ENCODE peak calls at places on chromosome 2, in ten cellular contexts. One of them, this sample, is unnamed.

GRCh38 chr2:197215988-197216979 is 94.3 kb downstream of the ANKRD44 start:
- DNase-seq in heart right ventricle: no peak
- DNase-seq in breast epithelium: no peak
- DNase-seq in endothelial cell: no peak
- DNase-seq in RWPE1: peak; percentile 20
- DNase-seq in HFF-Myc: no peak
- DNase-seq in RWPE2: no peak
- DNase-seq in mesothelial cell of epicardium: no peak
- DNase-seq in adrenal gland: no peak
- DNase-seq in AG04450: no peak
- DNase-seq in this sample: no peak

GRCh38 chr2:42569883-42570282 is 1.5 kb downstream of the MTA3 start:
- DNase-seq in heart right ventricle: no peak
- DNase-seq in breast epithelium: no peak
- DNase-seq in endothelial cell: no peak
- DNase-seq in RWPE1: no peak
- DNase-seq in HFF-Myc: no peak
- DNase-seq in RWPE2: no peak
- DNase-seq in mesothelial cell of epicardium: no peak
- DNase-seq in adrenal gland: no peak
- DNase-seq in AG04450: no peak
- DNase-seq in this sample: no peak

GRCh38 chr2:85754313-85755095 is 713 bp downstream of the ATOH8 start:
- DNase-seq in heart right ventricle: peak; percentile 45
- DNase-seq in breast epithelium: no peak
- DNase-seq in endothelial cell: peak; percentile 56
- DNase-seq in RWPE1: no peak
- DNase-seq in HFF-Myc: no peak
- DNase-seq in RWPE2: no peak
- DNase-seq in mesothelial cell of epicardium: no peak
- DNase-seq in adrenal gland: peak; percentile 34
- DNase-seq in AG04450: no peak
- DNase-seq in this sample: peak; percentile 71

GRCh38 chr2:127015106-127015910 is 91.6 kb downstream of the BIN1 start:
- DNase-seq in heart right ventricle: no peak
- DNase-seq in breast epithelium: no peak
- DNase-seq in endothelial cell: no peak
- DNase-seq in RWPE1: no peak
- DNase-seq in HFF-Myc: no peak
- DNase-seq in RWPE2: no peak
- DNase-seq in mesothelial cell of epicardium: no peak
- DNase-seq in adrenal gland: no peak
- DNase-seq in AG04450: no peak
- DNase-seq in this sample: no peak

GRCh38 chr2:58427572-58428285 is 186.6 kb upstream of the FANCL start:
- DNase-seq in heart right ventricle: no peak
- DNase-seq in breast epithelium: no peak
- DNase-seq in endothelial cell: peak; percentile 53
- DNase-seq in RWPE1: no peak
- DNase-seq in HFF-Myc: no peak
- DNase-seq in RWPE2: no peak
- DNase-seq in mesothelial cell of epicardium: peak; percentile 29
- DNase-seq in adrenal gland: peak; percentile 40
- DNase-seq in AG04450: no peak
- DNase-seq in this sample: peak; percentile 30

GRCh38 chr2:1227289-1227900 is 185.9 kb upstream of the TPO start:
- DNase-seq in heart right ventricle: peak; percentile 68
- DNase-seq in breast epithelium: no peak
- DNase-seq in endothelial cell: no peak
- DNase-seq in RWPE1: no peak
- DNase-seq in HFF-Myc: no peak
- DNase-seq in RWPE2: no peak
- DNase-seq in mesothelial cell of epicardium: no peak
- DNase-seq in adrenal gland: no peak
- DNase-seq in AG04450: no peak
- DNase-seq in this sample: no peak

GRCh38 chr2:209965723-209966122 is 36.7 kb upstream of the RPE start:
- DNase-seq in heart right ventricle: no peak
- DNase-seq in breast epithelium: no peak
- DNase-seq in endothelial cell: no peak
- DNase-seq in RWPE1: peak; percentile 7
- DNase-seq in HFF-Myc: no peak
- DNase-seq in RWPE2: no peak
- DNase-seq in mesothelial cell of epicardium: no peak
- DNase-seq in adrenal gland: no peak
- DNase-seq in AG04450: no peak
- DNase-seq in this sample: no peak

GRCh38 chr2:240296611-240297552 is 138.6 kb upstream of the GPC1 start:
- DNase-seq in heart right ventricle: peak; percentile 75
- DNase-seq in breast epithelium: peak; percentile 43
- DNase-seq in endothelial cell: no peak
- DNase-seq in RWPE1: no peak
- DNase-seq in HFF-Myc: no peak
- DNase-seq in RWPE2: no peak
- DNase-seq in mesothelial cell of epicardium: no peak
- DNase-seq in adrenal gland: no peak
- DNase-seq in AG04450: no peak
- DNase-seq in this sample: no peak

GRCh38 chr2:135299656-135300244 is 231.3 kb downstream of the ZRANB3 start:
- DNase-seq in heart right ventricle: no peak
- DNase-seq in breast epithelium: no peak
- DNase-seq in endothelial cell: no peak
- DNase-seq in RWPE1: no peak
- DNase-seq in HFF-Myc: no peak
- DNase-seq in RWPE2: no peak
- DNase-seq in mesothelial cell of epicardium: no peak
- DNase-seq in adrenal gland: no peak
- DNase-seq in AG04450: no peak
- DNase-seq in this sample: no peak

GRCh38 chr2:239954166-239955085 is 70.7 kb downstream of the NDUFA10 start:
- DNase-seq in heart right ventricle: no peak
- DNase-seq in breast epithelium: no peak
- DNase-seq in endothelial cell: no peak
- DNase-seq in RWPE1: no peak
- DNase-seq in HFF-Myc: no peak
- DNase-seq in RWPE2: peak; percentile 26
- DNase-seq in mesothelial cell of epicardium: no peak
- DNase-seq in adrenal gland: peak; percentile 44
- DNase-seq in AG04450: no peak
- DNase-seq in this sample: no peak

GRCh38 chr2:61016392-61017002 is 1.0 kb upstream of the PEX13 start:
- DNase-seq in heart right ventricle: no peak
- DNase-seq in breast epithelium: no peak
- DNase-seq in endothelial cell: no peak
- DNase-seq in RWPE1: no peak
- DNase-seq in HFF-Myc: no peak
- DNase-seq in RWPE2: no peak
- DNase-seq in mesothelial cell of epicardium: no peak
- DNase-seq in adrenal gland: no peak
- DNase-seq in AG04450: no peak
- DNase-seq in this sample: no peak

GRCh38 chr2:3303583-3304406 is 73.8 kb downstream of the EIPR1 start:
- DNase-seq in heart right ventricle: peak; percentile 87
- DNase-seq in breast epithelium: peak; percentile 93
- DNase-seq in endothelial cell: peak; percentile 96
- DNase-seq in RWPE1: peak; percentile 86
- DNase-seq in HFF-Myc: peak; percentile 38
- DNase-seq in RWPE2: no peak
- DNase-seq in mesothelial cell of epicardium: peak; percentile 75
- DNase-seq in adrenal gland: peak; percentile 96
- DNase-seq in AG04450: peak; percentile 53
- DNase-seq in this sample: peak; percentile 93

GRCh38 chr2:184049566-184049965 is 548.8 kb upstream of the ZNF804A start:
- DNase-seq in heart right ventricle: no peak
- DNase-seq in breast epithelium: no peak
- DNase-seq in endothelial cell: no peak
- DNase-seq in RWPE1: no peak
- DNase-seq in HFF-Myc: no peak
- DNase-seq in RWPE2: no peak
- DNase-seq in mesothelial cell of epicardium: no peak
- DNase-seq in adrenal gland: no peak
- DNase-seq in AG04450: no peak
- DNase-seq in this sample: no peak

GRCh38 chr2:136126527-136126926 is 8.6 kb upstream of the CXCR4 start:
- DNase-seq in heart right ventricle: no peak
- DNase-seq in breast epithelium: no peak
- DNase-seq in endothelial cell: no peak
- DNase-seq in RWPE1: no peak
- DNase-seq in HFF-Myc: no peak
- DNase-seq in RWPE2: no peak
- DNase-seq in mesothelial cell of epicardium: no peak
- DNase-seq in adrenal gland: no peak
- DNase-seq in AG04450: no peak
- DNase-seq in this sample: no peak

GRCh38 chr2:73414651-73415050 is 29.0 kb downstream of the ALMS1 start:
- DNase-seq in heart right ventricle: no peak
- DNase-seq in breast epithelium: no peak
- DNase-seq in endothelial cell: no peak
- DNase-seq in RWPE1: no peak
- DNase-seq in HFF-Myc: no peak
- DNase-seq in RWPE2: no peak
- DNase-seq in mesothelial cell of epicardium: no peak
- DNase-seq in adrenal gland: no peak
- DNase-seq in AG04450: no peak
- DNase-seq in this sample: no peak

DNA sequence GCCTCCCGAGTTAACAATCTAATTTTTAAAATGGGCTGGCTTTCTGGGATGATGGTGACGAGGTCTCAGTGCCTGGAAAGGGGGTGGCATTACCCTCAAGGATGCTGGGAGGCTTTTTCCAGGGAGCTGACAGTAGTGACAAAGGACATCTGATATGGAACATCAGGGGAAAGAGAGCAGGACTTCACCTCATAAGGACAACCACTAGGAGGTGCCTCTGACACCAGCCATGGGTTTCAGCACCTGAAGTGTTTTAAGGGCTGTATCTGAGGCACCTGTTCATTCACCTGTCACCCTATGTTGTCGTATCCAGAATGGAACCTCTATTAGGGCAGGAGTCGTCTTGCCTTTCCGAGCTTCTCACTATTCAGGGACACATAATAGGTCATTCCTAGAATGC is 10.8 kb downstream of the IL36B start:
- DNase-seq in heart right ventricle: no peak
- DNase-seq in breast epithelium: no peak
- DNase-seq in endothelial cell: no peak
- DNase-seq in RWPE1: no peak
- DNase-seq in HFF-Myc: no peak
- DNase-seq in RWPE2: no peak
- DNase-seq in mesothelial cell of epicardium: no peak
- DNase-seq in adrenal gland: no peak
- DNase-seq in AG04450: no peak
- DNase-seq in this sample: no peak
- TF ChIP-seq CTCF in heart right ventricle: no peak
- TF ChIP-seq CTCF in breast epithelium: no peak
- TF ChIP-seq CTCF in endothelial cell: no peak
- TF ChIP-seq CTCF in RWPE1: no peak
- TF ChIP-seq CTCF in HFF-Myc: no peak
- TF ChIP-seq CTCF in RWPE2: peak; percentile 33
- TF ChIP-seq CTCF in mesothelial cell of epicardium: no peak
- TF ChIP-seq CTCF in adrenal gland: no peak
- TF ChIP-seq CTCF in AG04450: no peak
- TF ChIP-seq CTCF in this sample: no peak

DNA sequence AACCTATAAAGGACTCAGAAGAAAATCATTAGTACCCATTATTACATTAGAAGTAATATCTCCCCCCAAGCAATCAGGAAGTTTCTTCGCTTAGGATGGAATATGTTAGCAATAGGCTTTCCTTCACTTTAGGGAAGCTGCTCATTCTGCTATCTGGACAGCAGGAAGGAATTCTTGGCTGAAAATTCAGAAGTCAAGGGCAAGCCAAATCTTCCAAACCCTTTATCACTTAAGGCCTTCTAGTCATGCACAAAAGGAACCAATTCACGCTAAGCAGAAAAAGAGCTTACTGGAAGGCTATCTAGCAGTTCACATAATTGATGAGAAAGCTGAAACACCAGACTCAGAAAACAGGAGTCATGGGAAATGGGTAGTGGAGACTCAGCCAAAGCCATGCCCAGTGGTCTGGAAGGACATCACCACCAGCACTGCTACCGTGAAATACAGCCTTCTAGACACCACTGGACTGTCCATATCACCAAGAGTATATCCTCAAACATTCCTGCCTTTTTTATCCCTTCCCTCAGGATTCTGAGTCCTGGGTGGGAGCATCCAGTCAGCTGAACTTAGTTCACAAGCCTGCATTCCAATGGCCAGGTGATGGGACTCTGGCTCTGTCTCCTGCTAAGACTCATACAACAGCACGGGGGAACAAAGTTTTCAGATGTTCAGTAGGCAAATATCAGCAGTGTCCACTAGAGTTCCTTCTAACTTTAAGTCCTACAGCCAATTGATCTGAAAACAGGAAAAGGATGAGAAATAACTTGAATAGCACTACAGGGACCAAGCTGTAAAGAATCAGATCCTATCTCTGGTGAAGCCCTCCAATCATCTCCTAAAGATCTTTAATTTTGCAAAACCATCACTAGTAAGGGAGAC is 14.8 kb upstream of the ADAM17 start:
- DNase-seq in heart right ventricle: no peak
- DNase-seq in breast epithelium: no peak
- DNase-seq in endothelial cell: no peak
- DNase-seq in RWPE1: no peak
- DNase-seq in HFF-Myc: no peak
- DNase-seq in RWPE2: no peak
- DNase-seq in mesothelial cell of epicardium: no peak
- DNase-seq in adrenal gland: no peak
- DNase-seq in AG04450: no peak
- DNase-seq in this sample: no peak
- TF ChIP-seq CTCF in heart right ventricle: no peak
- TF ChIP-seq CTCF in breast epithelium: no peak
- TF ChIP-seq CTCF in endothelial cell: no peak
- TF ChIP-seq CTCF in RWPE1: no peak
- TF ChIP-seq CTCF in HFF-Myc: no peak
- TF ChIP-seq CTCF in RWPE2: no peak
- TF ChIP-seq CTCF in mesothelial cell of epicardium: no peak
- TF ChIP-seq CTCF in adrenal gland: no peak
- TF ChIP-seq CTCF in AG04450: peak; percentile 26
- TF ChIP-seq CTCF in this sample: no peak

GRCh38 chr2:202158796-202159195 is 79.6 kb downstream of the SUMO1 start:
- DNase-seq in heart right ventricle: no peak
- DNase-seq in breast epithelium: no peak
- DNase-seq in endothelial cell: no peak
- DNase-seq in RWPE1: no peak
- DNase-seq in HFF-Myc: no peak
- DNase-seq in RWPE2: no peak
- DNase-seq in mesothelial cell of epicardium: no peak
- DNase-seq in adrenal gland: no peak
- DNase-seq in AG04450: no peak
- DNase-seq in this sample: no peak
- TF ChIP-seq CTCF in heart right ventricle: peak; percentile 34
- TF ChIP-seq CTCF in breast epithelium: no peak
- TF ChIP-seq CTCF in endothelial cell: no peak
- TF ChIP-seq CTCF in RWPE1: no peak
- TF ChIP-seq CTCF in HFF-Myc: peak; percentile 33
- TF ChIP-seq CTCF in RWPE2: peak; percentile 43
- TF ChIP-seq CTCF in mesothelial cell of epicardium: no peak
- TF ChIP-seq CTCF in adrenal gland: no peak
- TF ChIP-seq CTCF in AG04450: peak; percentile 44
- TF ChIP-seq CTCF in this sample: no peak

DNA sequence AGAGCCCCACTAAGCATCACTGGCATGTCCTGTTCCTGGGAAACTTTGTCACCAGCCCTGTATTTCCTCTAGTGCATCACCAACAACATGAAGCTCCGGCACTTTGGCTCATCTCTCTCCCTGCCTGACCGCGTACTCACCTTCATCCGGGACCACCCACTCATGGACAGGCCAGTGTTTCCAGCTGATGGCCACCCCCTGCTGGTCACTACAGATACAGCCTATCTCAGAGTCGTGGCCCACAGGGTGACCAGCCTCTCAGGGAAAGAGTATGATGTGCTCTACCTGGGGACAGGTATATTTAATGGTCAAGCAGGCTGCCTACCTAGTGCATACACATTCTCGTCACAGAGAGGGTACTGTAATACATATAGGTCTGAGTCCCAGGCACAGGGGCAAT is 21.0 kb downstream of the SEMA4F start:
- DNase-seq in heart right ventricle: no peak
- DNase-seq in breast epithelium: no peak
- DNase-seq in endothelial cell: peak; percentile 13
- DNase-seq in RWPE1: no peak
- DNase-seq in HFF-Myc: no peak
- DNase-seq in RWPE2: no peak
- DNase-seq in mesothelial cell of epicardium: no peak
- DNase-seq in adrenal gland: no peak
- DNase-seq in AG04450: no peak
- DNase-seq in this sample: no peak
- TF ChIP-seq CTCF in heart right ventricle: no peak
- TF ChIP-seq CTCF in breast epithelium: no peak
- TF ChIP-seq CTCF in endothelial cell: peak; percentile 30
- TF ChIP-seq CTCF in RWPE1: no peak
- TF ChIP-seq CTCF in HFF-Myc: peak; percentile 21
- TF ChIP-seq CTCF in RWPE2: no peak
- TF ChIP-seq CTCF in mesothelial cell of epicardium: no peak
- TF ChIP-seq CTCF in adrenal gland: no peak
- TF ChIP-seq CTCF in AG04450: no peak
- TF ChIP-seq CTCF in this sample: no peak